ENCODE peak calls at places on chromosome 5, in four cellular contexts. One of them, this sample, is unnamed.

GRCh38 chr5:179224741-179225140 is 120.5 kb downstream of the ADAMTS2 start:
- DNase-seq in HepG2: no peak
- DNase-seq in GM12878: no peak
- DNase-seq in K562: no peak
- DNase-seq in this sample: no peak

GRCh38 chr5:33072296-33072695 is 361.2 kb downstream of the NPR3 start:
- DNase-seq in HepG2: no peak
- DNase-seq in GM12878: no peak
- DNase-seq in K562: no peak
- DNase-seq in this sample: no peak

GRCh38 chr5:171494452-171495121 is 75.1 kb downstream of the FGF18 start:
- DNase-seq in HepG2: peak; percentile 28
- DNase-seq in GM12878: no peak
- DNase-seq in K562: peak; percentile 88
- DNase-seq in this sample: peak; percentile 64

GRCh38 chr5:17436766-17437221 is 61.2 kb upstream of the TAF11L2 start:
- DNase-seq in HepG2: no peak
- DNase-seq in GM12878: no peak
- DNase-seq in K562: no peak
- DNase-seq in this sample: no peak

GRCh38 chr5:171863928-171864327 is 78.3 kb downstream of the SMIM23 start:
- DNase-seq in HepG2: no peak
- DNase-seq in GM12878: no peak
- DNase-seq in K562: no peak
- DNase-seq in this sample: no peak

GRCh38 chr5:61245486-61245885 is 83.2 kb upstream of the SMIM15 start:
- DNase-seq in HepG2: no peak
- DNase-seq in GM12878: no peak
- DNase-seq in K562: no peak
- DNase-seq in this sample: no peak

GRCh38 chr5:112762113-112762810 is 24.6 kb downstream of the APC start:
- DNase-seq in HepG2: no peak
- DNase-seq in GM12878: no peak
- DNase-seq in K562: no peak
- DNase-seq in this sample: no peak

GRCh38 chr5:150377964-150378694 is 20.6 kb downstream of the TCOF1 start:
- DNase-seq in HepG2: no peak
- DNase-seq in GM12878: no peak
- DNase-seq in K562: no peak
- DNase-seq in this sample: no peak

GRCh38 chr5:375336-375920 is 53.9 kb downstream of the AHRR start:
- DNase-seq in HepG2: no peak
- DNase-seq in GM12878: no peak
- DNase-seq in K562: no peak
- DNase-seq in this sample: peak; percentile 10

GRCh38 chr5:149938272-149938671 is 6.3 kb downstream of the PDE6A start:
- DNase-seq in HepG2: no peak
- DNase-seq in GM12878: no peak
- DNase-seq in K562: no peak
- DNase-seq in this sample: no peak

GRCh38 chr5:136560111-136560510 is 194.8 kb upstream of the TRPC7 start:
- DNase-seq in HepG2: no peak
- DNase-seq in GM12878: no peak
- DNase-seq in K562: no peak
- DNase-seq in this sample: no peak

GRCh38 chr5:180128671-180129261 is 57.2 kb upstream of the RNF130 start:
- DNase-seq in HepG2: no peak
- DNase-seq in GM12878: no peak
- DNase-seq in K562: no peak
- DNase-seq in this sample: no peak

GRCh38 chr5:6393596-6394194 is 15.3 kb upstream of the MED10 start:
- DNase-seq in HepG2: no peak
- DNase-seq in GM12878: no peak
- DNase-seq in K562: no peak
- DNase-seq in this sample: no peak

GRCh38 chr5:176890455-176891330 is 8.5 kb downstream of the HK3 start:
- DNase-seq in HepG2: no peak
- DNase-seq in GM12878: no peak
- DNase-seq in K562: no peak
- DNase-seq in this sample: no peak

GRCh38 chr5:82150562-82150961 is 127.6 kb downstream of the RPS23 start:
- DNase-seq in HepG2: no peak
- DNase-seq in GM12878: no peak
- DNase-seq in K562: no peak
- DNase-seq in this sample: no peak

GRCh38 chr5:100693481-100693880 is 158.3 kb downstream of the FAM174A start:
- DNase-seq in HepG2: no peak
- DNase-seq in GM12878: no peak
- DNase-seq in K562: no peak
- DNase-seq in this sample: no peak

GRCh38 chr5:100691545-100691944 is 156.4 kb downstream of the FAM174A start:
- DNase-seq in HepG2: no peak
- DNase-seq in GM12878: no peak
- DNase-seq in K562: no peak
- DNase-seq in this sample: no peak

GRCh38 chr5:100691085-100691484 is 155.9 kb downstream of the FAM174A start:
- DNase-seq in HepG2: no peak
- DNase-seq in GM12878: no peak
- DNase-seq in K562: no peak
- DNase-seq in this sample: no peak

GRCh38 chr5:100697970-100698369 is 162.8 kb downstream of the FAM174A start:
- DNase-seq in HepG2: no peak
- DNase-seq in GM12878: no peak
- DNase-seq in K562: no peak
- DNase-seq in this sample: no peak

GRCh38 chr5:100694100-100694499 is 158.9 kb downstream of the FAM174A start:
- DNase-seq in HepG2: no peak
- DNase-seq in GM12878: no peak
- DNase-seq in K562: no peak
- DNase-seq in this sample: no peak
- TF ChIP-seq TCF7 in HepG2: no peak
- TF ChIP-seq TCF7 in GM12878: no peak
- TF ChIP-seq TCF7 in K562: no peak
- TF ChIP-seq TCF7 in this sample: no peak

DNA sequence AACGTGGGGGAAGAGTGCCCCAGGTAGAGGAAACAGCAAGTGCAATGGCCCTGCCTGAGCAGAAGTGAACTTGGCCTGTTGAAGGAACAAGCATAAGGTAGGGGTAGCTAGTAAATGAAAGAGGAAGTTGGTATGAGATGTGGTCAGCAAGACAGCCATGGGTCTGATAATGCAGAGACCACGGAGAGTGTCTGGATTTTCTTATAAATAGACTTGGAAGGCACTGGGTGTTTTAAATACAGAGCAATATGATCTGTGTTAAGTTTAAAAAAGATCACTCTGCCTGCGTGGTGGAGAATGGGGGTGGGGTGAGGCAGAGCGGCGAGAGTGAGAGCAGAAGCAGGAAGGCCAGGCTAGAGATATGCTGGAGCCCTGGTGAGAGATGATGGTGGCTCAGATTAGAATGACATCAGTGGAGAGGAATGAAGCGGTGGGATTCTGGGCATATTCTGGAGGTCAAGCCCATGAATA is 4.2 kb downstream of the ADAM19 start:
- DNase-seq in HepG2: no peak
- DNase-seq in GM12878: peak; percentile 75
- DNase-seq in K562: no peak
- DNase-seq in this sample: no peak
- TF ChIP-seq ATF3 in HepG2: no peak
- TF ChIP-seq ATF3 in GM12878: no peak
- TF ChIP-seq ATF3 in K562: no peak
- TF ChIP-seq ATF3 in this sample: no peak

GRCh38 chr5:148615644-148616283 is 38.6 kb downstream of the HTR4 start:
- DNase-seq in HepG2: no peak
- DNase-seq in GM12878: no peak
- DNase-seq in K562: no peak
- DNase-seq in this sample: no peak
- TF ChIP-seq TCF7 in HepG2: no peak
- TF ChIP-seq TCF7 in GM12878: no peak
- TF ChIP-seq TCF7 in K562: no peak
- TF ChIP-seq TCF7 in this sample: no peak

DNA sequence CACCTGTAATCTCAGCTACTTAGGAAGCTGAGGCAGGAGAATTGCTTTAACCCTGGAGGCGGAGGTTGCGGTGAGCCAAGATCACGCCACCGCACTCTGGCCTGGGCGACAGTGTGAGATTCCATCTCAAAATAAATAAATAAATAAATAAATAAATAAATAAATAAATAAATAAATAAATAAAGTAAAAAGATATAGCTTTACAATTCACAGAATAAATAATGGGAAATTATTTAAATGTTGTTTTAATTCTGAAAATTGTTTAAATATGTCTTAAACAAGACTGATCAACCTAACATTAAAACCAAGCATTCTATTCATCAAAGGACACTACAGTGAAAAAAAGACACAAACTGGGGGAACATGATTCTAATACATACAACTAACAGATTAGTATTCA is 357.1 kb downstream of the CTNND2 start:
- DNase-seq in HepG2: no peak
- DNase-seq in GM12878: no peak
- DNase-seq in K562: no peak
- DNase-seq in this sample: no peak
- TF ChIP-seq ATF3 in HepG2: no peak
- TF ChIP-seq ATF3 in GM12878: no peak
- TF ChIP-seq ATF3 in K562: no peak
- TF ChIP-seq ATF3 in this sample: no peak

This sample was measured in WTC11.